ENCODE peak calls at places on chromosome 16, in six cellular contexts. One of them, this sample, is unnamed.

GRCh38 chr16:15807603-15808009 is 49.2 kb downstream of the MYH11 start:
- DNase-seq in right lobe of liver: no peak
- DNase-seq in fibroblast of pulmonary artery: peak
- DNase-seq in endodermal cell: peak
- DNase-seq in IMR-90: peak
- DNase-seq in coronary artery: peak
- DNase-seq in this sample: no peak

GRCh38 chr16:75099738-75100615 is 16.6 kb downstream of the LDHD start:
- DNase-seq in right lobe of liver: no peak
- DNase-seq in fibroblast of pulmonary artery: no peak
- DNase-seq in endodermal cell: peak
- DNase-seq in IMR-90: no peak
- DNase-seq in coronary artery: no peak
- DNase-seq in this sample: no peak

GRCh38 chr16:84785843-84786538 is 33.8 kb upstream of the CRISPLD2 start:
- DNase-seq in right lobe of liver: no peak
- DNase-seq in fibroblast of pulmonary artery: peak
- DNase-seq in endodermal cell: no peak
- DNase-seq in IMR-90: peak
- DNase-seq in coronary artery: no peak
- DNase-seq in this sample: peak

GRCh38 chr16:1153480-1154160 is 714 bp downstream of the CACNA1H start:
- DNase-seq in right lobe of liver: no peak
- DNase-seq in fibroblast of pulmonary artery: no peak
- DNase-seq in endodermal cell: peak
- DNase-seq in IMR-90: no peak
- DNase-seq in coronary artery: no peak
- DNase-seq in this sample: no peak

GRCh38 chr16:17056666-17057065 is 414.1 kb downstream of the XYLT1 start:
- DNase-seq in right lobe of liver: no peak
- DNase-seq in fibroblast of pulmonary artery: no peak
- DNase-seq in endodermal cell: no peak
- DNase-seq in IMR-90: no peak
- DNase-seq in coronary artery: no peak
- DNase-seq in this sample: no peak

GRCh38 chr16:84391151-84391873 is 23.0 kb downstream of the ATP2C2 start:
- DNase-seq in right lobe of liver: no peak
- DNase-seq in fibroblast of pulmonary artery: peak
- DNase-seq in endodermal cell: no peak
- DNase-seq in IMR-90: peak
- DNase-seq in coronary artery: no peak
- DNase-seq in this sample: no peak

GRCh38 chr16:66750279-66751134 is 902 bp downstream of the DYNC1LI2 start:
- DNase-seq in right lobe of liver: no peak
- DNase-seq in fibroblast of pulmonary artery: no peak
- DNase-seq in endodermal cell: no peak
- DNase-seq in IMR-90: no peak
- DNase-seq in coronary artery: no peak
- DNase-seq in this sample: peak

GRCh38 chr16:80121522-80121909 is 419.3 kb upstream of the DYNLRB2 start:
- DNase-seq in right lobe of liver: no peak
- DNase-seq in fibroblast of pulmonary artery: no peak
- DNase-seq in endodermal cell: no peak
- DNase-seq in IMR-90: no peak
- DNase-seq in coronary artery: no peak
- DNase-seq in this sample: no peak

GRCh38 chr16:6016530-6017184 is 919.1 kb upstream of the EEF2KMT start:
- DNase-seq in right lobe of liver: no peak
- DNase-seq in fibroblast of pulmonary artery: peak
- DNase-seq in endodermal cell: peak
- DNase-seq in IMR-90: no peak
- DNase-seq in coronary artery: no peak
- DNase-seq in this sample: peak

GRCh38 chr16:54633943-54634362 is 296.7 kb upstream of the IRX5 start:
- DNase-seq in right lobe of liver: no peak
- DNase-seq in fibroblast of pulmonary artery: peak
- DNase-seq in endodermal cell: peak
- DNase-seq in IMR-90: no peak
- DNase-seq in coronary artery: no peak
- DNase-seq in this sample: peak

GRCh38 chr16:81489547-81490267 is 45.1 kb downstream of the CMIP start:
- DNase-seq in right lobe of liver: no peak
- DNase-seq in fibroblast of pulmonary artery: no peak
- DNase-seq in endodermal cell: no peak
- DNase-seq in IMR-90: no peak
- DNase-seq in coronary artery: no peak
- DNase-seq in this sample: no peak
- H3K4me3 ChIP-seq in right lobe of liver: no peak
- H3K4me3 ChIP-seq in fibroblast of pulmonary artery: no peak
- H3K4me3 ChIP-seq in endodermal cell: no peak
- H3K4me3 ChIP-seq in IMR-90: no peak
- H3K4me3 ChIP-seq in coronary artery: no peak
- H3K4me3 ChIP-seq in this sample: no peak

GRCh38 chr16:70656065-70656711 is 9.8 kb downstream of the IL34 start:
- DNase-seq in right lobe of liver: no peak
- DNase-seq in fibroblast of pulmonary artery: no peak
- DNase-seq in endodermal cell: no peak
- DNase-seq in IMR-90: no peak
- DNase-seq in coronary artery: no peak
- DNase-seq in this sample: no peak

GRCh38 chr16:70652322-70652721 is 6.0 kb downstream of the IL34 start:
- DNase-seq in right lobe of liver: peak
- DNase-seq in fibroblast of pulmonary artery: peak
- DNase-seq in endodermal cell: no peak
- DNase-seq in IMR-90: no peak
- DNase-seq in coronary artery: no peak
- DNase-seq in this sample: no peak

GRCh38 chr16:70651524-70651923 is 5.2 kb downstream of the IL34 start:
- DNase-seq in right lobe of liver: peak
- DNase-seq in fibroblast of pulmonary artery: no peak
- DNase-seq in endodermal cell: no peak
- DNase-seq in IMR-90: peak
- DNase-seq in coronary artery: no peak
- DNase-seq in this sample: peak

GRCh38 chr16:70653406-70653805 is 7.0 kb downstream of the IL34 start:
- DNase-seq in right lobe of liver: no peak
- DNase-seq in fibroblast of pulmonary artery: no peak
- DNase-seq in endodermal cell: no peak
- DNase-seq in IMR-90: no peak
- DNase-seq in coronary artery: no peak
- DNase-seq in this sample: no peak

DNA sequence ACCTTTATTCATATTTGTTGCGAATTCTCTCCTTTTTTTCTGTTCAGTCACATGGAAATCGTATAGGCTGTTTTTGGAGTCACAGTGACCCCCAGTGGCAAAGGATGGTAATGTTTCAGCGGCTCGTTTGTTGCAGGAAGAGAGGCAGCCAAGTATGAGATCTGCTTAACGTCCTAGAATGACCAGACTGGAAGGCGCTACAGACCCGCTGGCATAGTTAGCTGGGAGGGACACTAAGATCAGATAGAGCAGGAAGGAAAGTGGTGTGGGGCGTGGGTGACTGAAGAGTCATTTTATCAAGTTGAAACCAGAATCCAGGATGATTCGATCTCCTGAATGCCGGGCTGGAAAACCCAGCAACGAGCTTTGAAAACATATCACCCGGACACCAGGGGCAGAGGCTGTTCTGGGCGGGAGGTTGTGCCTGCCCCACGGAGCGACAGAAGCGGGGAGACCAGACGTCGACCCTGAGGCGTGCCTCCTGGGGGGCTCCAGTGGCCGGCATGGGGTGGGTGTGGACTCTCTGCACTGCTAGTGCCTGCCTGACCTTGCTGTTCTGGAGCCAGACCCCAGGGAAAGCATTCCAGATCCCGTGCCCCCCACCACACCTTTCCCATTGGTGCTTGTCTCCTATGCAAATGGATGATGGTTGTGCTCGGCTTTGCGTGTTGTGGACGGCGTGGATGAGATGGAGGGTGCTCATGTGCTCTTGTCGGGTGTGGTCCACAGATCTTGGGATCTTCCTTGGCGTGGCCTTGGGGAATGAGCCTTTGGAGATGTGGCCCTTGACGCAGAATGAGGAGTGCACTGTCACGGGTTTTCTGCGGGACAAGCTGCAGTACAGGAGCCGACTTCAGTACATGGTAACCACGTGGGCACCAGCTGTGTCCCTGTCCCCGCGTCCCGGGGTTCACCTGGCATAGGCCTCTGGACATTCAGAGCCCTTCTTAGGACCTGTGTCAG is 7.7 kb downstream of the IL34 start:
- DNase-seq in right lobe of liver: peak
- DNase-seq in fibroblast of pulmonary artery: peak
- DNase-seq in endodermal cell: peak
- DNase-seq in IMR-90: peak
- DNase-seq in coronary artery: peak
- DNase-seq in this sample: peak
- H3K4me3 ChIP-seq in right lobe of liver: peak
- H3K4me3 ChIP-seq in fibroblast of pulmonary artery: peak
- H3K4me3 ChIP-seq in endodermal cell: no peak
- H3K4me3 ChIP-seq in IMR-90: peak
- H3K4me3 ChIP-seq in coronary artery: peak
- H3K4me3 ChIP-seq in this sample: peak

GRCh38 chr16:53061701-53062159 is 6.9 kb downstream of the CHD9 start:
- DNase-seq in right lobe of liver: peak
- DNase-seq in fibroblast of pulmonary artery: no peak
- DNase-seq in endodermal cell: no peak
- DNase-seq in IMR-90: no peak
- DNase-seq in coronary artery: no peak
- DNase-seq in this sample: no peak
- H3K4me3 ChIP-seq in right lobe of liver: no peak
- H3K4me3 ChIP-seq in fibroblast of pulmonary artery: no peak
- H3K4me3 ChIP-seq in endodermal cell: no peak
- H3K4me3 ChIP-seq in IMR-90: no peak
- H3K4me3 ChIP-seq in coronary artery: no peak
- H3K4me3 ChIP-seq in this sample: no peak

GRCh38 chr16:86505899-86506864 is 4.1 kb upstream of the FOXF1 start:
- DNase-seq in right lobe of liver: no peak
- DNase-seq in fibroblast of pulmonary artery: no peak
- DNase-seq in endodermal cell: no peak
- DNase-seq in IMR-90: peak
- DNase-seq in coronary artery: no peak
- DNase-seq in this sample: no peak
- H3K4me3 ChIP-seq in right lobe of liver: no peak
- H3K4me3 ChIP-seq in fibroblast of pulmonary artery: no peak
- H3K4me3 ChIP-seq in endodermal cell: no peak
- H3K4me3 ChIP-seq in IMR-90: peak
- H3K4me3 ChIP-seq in coronary artery: peak
- H3K4me3 ChIP-seq in this sample: no peak

GRCh38 chr16:2964416-2965223 is 545 bp downstream of the KREMEN2 start:
- DNase-seq in right lobe of liver: peak
- DNase-seq in fibroblast of pulmonary artery: no peak
- DNase-seq in endodermal cell: peak
- DNase-seq in IMR-90: no peak
- DNase-seq in coronary artery: no peak
- DNase-seq in this sample: peak
- H3K4me3 ChIP-seq in right lobe of liver: no peak
- H3K4me3 ChIP-seq in fibroblast of pulmonary artery: no peak
- H3K4me3 ChIP-seq in endodermal cell: peak
- H3K4me3 ChIP-seq in IMR-90: no peak
- H3K4me3 ChIP-seq in coronary artery: peak
- H3K4me3 ChIP-seq in this sample: peak

DNA sequence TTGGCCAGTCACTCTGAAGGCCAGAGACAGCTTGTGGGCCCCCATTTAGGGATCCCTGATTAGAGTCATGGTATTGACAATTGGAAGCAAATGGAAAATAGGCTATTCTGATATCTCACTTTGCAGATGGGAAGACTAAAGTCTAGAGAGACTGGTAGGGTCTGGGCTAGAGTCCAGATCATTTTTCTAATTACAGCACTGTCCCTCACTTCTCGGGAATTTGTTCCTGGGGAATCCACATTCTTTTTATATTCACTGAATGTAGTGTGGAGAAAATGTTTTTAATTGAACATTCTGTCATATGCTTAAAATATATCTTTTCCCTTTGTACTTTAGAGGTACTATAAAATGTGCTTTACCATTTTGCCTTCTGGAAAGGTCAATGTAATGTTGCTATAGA is 1.1 kb downstream of the KATNIP start:
- DNase-seq in right lobe of liver: no peak
- DNase-seq in fibroblast of pulmonary artery: no peak
- DNase-seq in endodermal cell: no peak
- DNase-seq in IMR-90: no peak
- DNase-seq in coronary artery: no peak
- DNase-seq in this sample: no peak
- H3K4me3 ChIP-seq in right lobe of liver: no peak
- H3K4me3 ChIP-seq in fibroblast of pulmonary artery: peak
- H3K4me3 ChIP-seq in endodermal cell: peak
- H3K4me3 ChIP-seq in IMR-90: no peak
- H3K4me3 ChIP-seq in coronary artery: peak
- H3K4me3 ChIP-seq in this sample: no peak

GRCh38 chr16:73064996-73065349 is 17.0 kb upstream of the ZFHX3 start:
- DNase-seq in right lobe of liver: no peak
- DNase-seq in fibroblast of pulmonary artery: no peak
- DNase-seq in endodermal cell: no peak
- DNase-seq in IMR-90: no peak
- DNase-seq in coronary artery: peak
- DNase-seq in this sample: no peak
- H3K4me3 ChIP-seq in right lobe of liver: no peak
- H3K4me3 ChIP-seq in fibroblast of pulmonary artery: peak
- H3K4me3 ChIP-seq in endodermal cell: no peak
- H3K4me3 ChIP-seq in IMR-90: peak
- H3K4me3 ChIP-seq in coronary artery: peak
- H3K4me3 ChIP-seq in this sample: no peak

DNA sequence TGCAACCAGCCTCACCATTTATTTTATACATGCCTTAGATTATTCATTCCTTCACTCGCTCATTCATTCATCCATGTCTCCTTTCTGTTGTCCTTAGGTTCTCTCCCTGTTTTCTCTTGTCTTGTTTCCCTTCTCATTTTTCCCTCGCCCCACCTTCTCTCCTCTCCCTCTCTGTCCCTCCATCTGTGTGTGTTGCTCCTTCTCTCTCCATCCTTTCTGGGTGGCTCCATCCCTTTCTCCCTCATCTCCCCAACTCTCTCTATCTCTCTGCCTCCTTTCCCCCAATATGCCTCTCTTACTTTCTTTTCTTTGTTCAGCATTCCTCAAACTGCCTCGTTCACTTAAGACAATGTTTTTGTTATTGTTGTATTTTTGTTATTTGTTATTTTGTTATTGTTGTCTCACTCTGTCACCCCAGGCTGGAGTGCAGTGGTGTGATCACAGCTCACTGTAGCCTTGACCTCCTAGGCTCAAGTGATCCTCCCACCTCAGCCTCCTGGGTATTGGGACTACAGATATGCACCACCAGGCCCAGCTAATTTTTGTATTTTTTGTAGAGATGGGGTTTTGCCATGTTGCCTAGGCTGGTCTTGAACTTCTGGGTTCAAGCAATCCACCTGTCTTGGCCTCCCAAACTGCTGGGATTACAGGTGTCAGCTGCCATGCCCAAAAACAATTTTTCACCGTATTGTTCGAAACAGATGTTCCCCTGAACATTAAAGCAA is 14.4 kb downstream of the SOCS1 start:
- DNase-seq in right lobe of liver: no peak
- DNase-seq in fibroblast of pulmonary artery: no peak
- DNase-seq in endodermal cell: no peak
- DNase-seq in IMR-90: no peak
- DNase-seq in coronary artery: no peak
- DNase-seq in this sample: no peak
- H3K4me3 ChIP-seq in right lobe of liver: no peak
- H3K4me3 ChIP-seq in fibroblast of pulmonary artery: no peak
- H3K4me3 ChIP-seq in endodermal cell: no peak
- H3K4me3 ChIP-seq in IMR-90: no peak
- H3K4me3 ChIP-seq in coronary artery: no peak
- H3K4me3 ChIP-seq in this sample: no peak